ENCODE peak calls at places on chromosome 18, in four cellular contexts. O is stomach; F is activated CD8-positive, alpha-beta T cell treated with anti-CD3 and anti-CD28 coated beads for 36 hours; V is cardiac fibroblast. D is an unnamed sample.

GRCh38 chr18:70135604-70136003 is 69.9 kb downstream of the RTTN start:
- DNase-seq in V (no peak), F (no peak), O (no peak), D (no peak)

GRCh38 chr18:46226461-46226860 is 122.3 kb downstream of the HAUS1 start:
- DNase-seq in F (no peak), O (no peak), V (peak), D (no peak)

GRCh38 chr18:31281437-31281836 is 36.5 kb upstream of the DSG1 start:
- DNase-seq in V (no peak), F (no peak), O (no peak), D (no peak)

GRCh38 chr18:45386256-45386655 is 229.0 kb upstream of the SLC14A2 start:
- DNase-seq in O (no peak), F (peak), V (peak), D (peak)

GRCh38 chr18:36831139-36831538 is 2.2 kb downstream of the KIAA1328 start:
- DNase-seq in O (no peak), F (no peak), V (no peak), D (no peak)

GRCh38 chr18:78915446-78916008 is 64.1 kb upstream of the SALL3 start:
- DNase-seq in O (no peak), V (no peak), F (no peak), D (no peak)

GRCh38 chr18:10194592-10194991 is 259.8 kb upstream of the APCDD1 start:
- DNase-seq in O (no peak), V (peak), F (no peak), D (no peak)

GRCh38 chr18:43642647-43643046 is 365.4 kb upstream of the SYT4 start:
- DNase-seq in O (no peak), F (no peak), V (no peak), D (no peak)

GRCh38 chr18:40867452-40867851 is 1087.6 kb upstream of the PIK3C3 start:
- DNase-seq in O (no peak), F (no peak), V (peak), D (no peak)

GRCh38 chr18:45050712-45051639 is 370.3 kb downstream of the SETBP1 start:
- DNase-seq in V (peak), F (no peak), O (no peak), D (no peak)

GRCh38 chr18:10454800-10455550 is 540 bp downstream of the APCDD1 start:
- DNase-seq in F (no peak), O (peak), V (peak), D (no peak)

GRCh38 chr18:49495074-49495473 is 8.0 kb upstream of the C18orf32 start:
- DNase-seq in V (no peak), O (no peak), F (no peak), D (no peak)

GRCh38 chr18:23740105-23740830 is 51.0 kb downstream of the LAMA3 start:
- DNase-seq in V (peak), O (no peak), F (no peak), D (no peak)

GRCh38 chr18:44826418-44827259 is 146.0 kb downstream of the SETBP1 start:
- DNase-seq in V (peak), F (no peak), O (peak), D (no peak)

GRCh38 chr18:40529478-40529877 is 1425.6 kb upstream of the PIK3C3 start:
- DNase-seq in F (no peak), O (no peak), V (peak), D (no peak)

GRCh38 chr18:22856870-22857269 is 76.3 kb upstream of the RBBP8 start:
- DNase-seq in V (no peak), F (no peak), O (no peak), D (no peak)

GRCh38 chr18:32093523-32093922 is 1.8 kb downstream of the RNF138 start:
- DNase-seq in V (peak), F (peak), O (no peak), D (peak)

GRCh38 chr18:48218285-48219022 is 190.7 kb downstream of the ZBTB7C start:
- DNase-seq in F (no peak), V (no peak), O (no peak), D (no peak)

GRCh38 chr18:22032392-22032961 is 136.9 kb upstream of the GATA6 start:
- DNase-seq in O (peak), F (no peak), V (peak), D (no peak)

GRCh38 chr18:45920367-45920766 is 46.8 kb downstream of the EPG5 start:
- DNase-seq in O (peak), F (no peak), V (peak), D (no peak)

GRCh38 chr18:60649107-60649506 is 276.5 kb upstream of the MC4R start:
- DNase-seq in V (no peak), O (no peak), F (no peak), D (no peak)

GRCh38 chr18:36188912-36189311 is 1.6 kb downstream of the MOCOS start:
- DNase-seq in O (no peak), V (no peak), F (no peak), D (no peak)

GRCh38 chr18:49030138-49030537 is 79.4 kb upstream of the SMAD7 start:
- DNase-seq in F (no peak), V (no peak), O (no peak), D (no peak)

GRCh38 chr18:50662177-50662576 is 102.3 kb downstream of the MAPK4 start:
- DNase-seq in F (no peak), V (no peak), O (no peak), D (peak)

GRCh38 chr18:70249118-70249517 is 39.7 kb upstream of the SOCS6 start:
- DNase-seq in F (no peak), O (no peak), V (peak), D (no peak)

GRCh38 chr18:65435529-65435928 is 315.3 kb upstream of the CDH7 start:
- DNase-seq in V (no peak), O (no peak), F (no peak), D (no peak)

GRCh38 chr18:79496978-79497637 is 101.4 kb downstream of the NFATC1 start:
- DNase-seq in F (peak), O (no peak), V (peak), D (no peak)

GRCh38 chr18:9756566-9757470 is 48.7 kb downstream of the RAB31 start:
- DNase-seq in V (no peak), F (no peak), O (no peak), D (no peak)

GRCh38 chr18:61569176-61569892 is 236.1 kb downstream of the CDH20 start:
- DNase-seq in V (peak), O (no peak), F (peak), D (no peak)

GRCh38 chr18:62659698-62660097 is 55.6 kb upstream of the PHLPP1 start:
- DNase-seq in O (no peak), F (no peak), V (no peak), D (no peak)
- TF ChIP-seq CTCF in O (no peak), F (no peak), V (no peak), D (no peak)

DNA sequence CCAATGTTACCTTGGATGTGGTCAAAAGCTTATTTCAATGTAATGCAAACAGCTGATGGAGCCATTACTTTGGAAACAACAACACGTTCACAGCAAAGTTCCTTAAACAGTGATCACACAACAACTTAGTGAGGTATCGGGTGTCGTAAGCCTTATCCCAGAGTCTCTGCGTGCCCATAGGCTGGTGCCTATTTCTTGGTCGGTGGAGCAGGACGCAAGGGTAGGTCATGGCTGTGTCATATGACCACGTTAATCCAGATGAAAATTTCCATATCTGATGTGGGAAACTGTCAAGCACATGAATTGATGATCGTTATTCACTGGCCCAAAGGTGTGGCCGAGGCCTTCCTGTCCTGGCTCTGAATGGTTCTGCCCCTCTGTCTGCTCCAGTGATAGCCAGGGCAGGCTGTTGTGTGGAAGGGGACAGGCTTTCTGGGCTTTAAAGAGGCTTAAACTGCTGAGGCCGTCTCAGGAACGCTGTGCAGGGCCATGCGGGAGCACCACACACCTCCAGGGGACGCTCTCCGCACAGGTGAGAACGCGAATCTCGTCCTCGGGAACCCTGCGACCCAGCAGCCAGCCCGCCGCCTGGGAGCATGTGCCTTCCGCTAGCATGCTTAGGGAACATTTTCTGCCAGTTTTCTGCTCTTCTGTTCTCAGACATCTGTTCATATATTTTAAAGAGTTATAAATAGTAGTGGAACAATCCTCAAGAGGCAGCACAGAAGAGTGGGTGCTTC is 90.6 kb downstream of the KCTD1 start:
- DNase-seq in F (no peak), O (no peak), V (no peak), D (no peak)
- TF ChIP-seq CTCF in F (no peak), O (no peak), V (peak), D (no peak)

DNA sequence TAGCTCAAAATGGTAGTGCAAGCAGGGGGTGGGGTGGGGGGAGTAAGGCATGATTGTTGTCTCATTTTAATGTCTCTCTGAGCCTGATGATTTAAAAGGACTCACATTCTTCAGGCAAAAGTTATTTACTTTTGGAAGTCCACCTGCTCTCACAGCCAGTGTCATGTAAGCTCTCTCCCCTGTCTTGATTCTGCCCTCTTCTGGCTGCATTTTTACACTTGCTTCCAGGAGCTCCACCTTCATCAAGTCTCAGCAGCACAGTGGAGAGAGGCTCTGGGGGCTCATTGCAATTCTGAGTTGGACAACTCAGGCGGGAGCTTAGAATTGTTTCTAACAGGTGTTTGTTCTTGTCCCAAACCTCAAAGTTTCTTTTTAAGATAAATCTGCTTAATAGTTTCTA is 39.2 kb downstream of the GNAL start:
- DNase-seq in O (no peak), F (no peak), V (peak), D (peak)
- TF ChIP-seq CTCF in O (no peak), F (no peak), V (peak), D (no peak)

DNA sequence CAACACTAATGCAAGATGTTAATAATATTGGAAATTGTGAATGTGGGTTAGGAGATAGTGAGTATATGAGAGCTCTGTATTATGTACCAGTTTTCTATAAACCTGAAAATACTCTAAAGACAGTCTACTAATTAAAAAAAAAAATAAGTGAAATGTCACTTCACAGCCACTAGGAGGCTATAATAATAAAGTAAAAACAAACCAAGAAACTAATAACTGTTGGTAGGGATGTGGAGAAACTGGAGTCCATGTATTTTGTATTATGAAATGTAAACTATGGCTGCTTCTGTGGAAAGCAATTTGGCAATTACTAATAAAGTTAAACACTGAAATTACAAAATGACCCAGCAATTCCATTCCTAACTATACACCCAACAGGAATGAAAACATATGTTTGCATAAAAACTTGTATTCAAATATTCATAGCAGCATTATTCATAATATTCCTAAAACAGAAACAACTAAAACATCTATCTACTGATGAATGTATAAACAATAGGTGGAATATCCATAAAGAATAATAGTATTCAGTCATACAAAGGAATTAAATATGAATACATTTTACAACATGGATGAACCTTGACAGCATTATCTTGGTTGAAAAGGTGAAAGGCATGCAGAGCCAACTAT is 36.2 kb downstream of the CCDC178 start:
- DNase-seq in F (no peak), O (no peak), V (peak), D (peak)
- TF ChIP-seq CTCF in F (peak), O (no peak), V (peak), D (no peak)

GRCh38 chr18:76983613-76984051 is 149.0 kb downstream of the MBP start:
- DNase-seq in V (no peak), O (no peak), F (no peak), D (no peak)
- TF ChIP-seq CTCF in V (no peak), O (no peak), F (no peak), D (no peak)

DNA sequence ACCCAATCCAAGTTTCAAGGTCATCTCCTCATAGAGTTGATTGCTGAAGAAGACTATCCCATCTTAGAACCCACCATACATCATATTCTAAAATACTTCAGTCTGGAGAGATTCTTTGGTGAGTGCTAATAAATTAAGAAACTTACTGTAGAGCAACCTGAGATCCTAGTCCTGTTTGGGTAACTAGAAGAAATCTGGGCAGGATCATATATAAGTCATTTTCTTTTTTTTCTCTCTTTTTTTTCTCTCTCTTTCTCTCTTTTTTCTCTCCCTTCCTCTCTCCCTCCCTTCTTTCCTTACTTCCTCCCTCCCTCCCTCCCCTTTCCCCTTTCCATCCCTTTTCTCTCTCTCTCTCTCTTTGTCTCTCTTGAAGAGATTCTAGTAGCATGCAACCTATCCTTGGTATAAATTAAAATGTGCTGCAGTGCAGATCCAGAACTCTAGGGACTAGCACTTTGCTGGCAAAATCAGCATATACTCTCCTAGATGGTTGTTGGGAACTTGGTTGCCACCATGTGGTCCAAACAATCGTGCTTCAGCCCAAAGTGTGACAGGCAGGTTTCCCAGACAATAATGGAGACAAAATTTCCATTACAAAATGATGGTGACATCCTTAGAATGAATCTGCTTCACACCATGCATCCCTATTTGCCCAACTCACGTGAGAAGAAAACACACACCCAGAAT is 399.4 kb upstream of the CELF4 start:
- DNase-seq in O (no peak), V (no peak), F (no peak), D (no peak)
- TF ChIP-seq CTCF in O (no peak), V (no peak), F (no peak), D (no peak)

GRCh38 chr18:75161629-75162028 is 47.3 kb downstream of the PTGR3 start:
- DNase-seq in V (peak), F (peak), O (peak), D (peak)
- TF ChIP-seq CTCF in V (no peak), F (no peak), O (no peak), D (no peak)